ENCODE peak calls at places on chromosome 21, in six cellular contexts. C, P, E, I, N and D are unnamed samples.

GRCh38 chr21:41164981-41165650 is 2.8 kb upstream of the BACE2 start:
- DNase-seq in E (no peak), P (peak), N (peak), C (no peak), I (no peak), D (peak)

GRCh38 chr21:30146558-30147282 is 19.9 kb downstream of the CLDN17 start:
- DNase-seq in E (no peak), N (peak), P (peak), C (no peak), I (no peak), D (no peak)

GRCh38 chr21:29315155-29315749 is 16.5 kb downstream of the BACH1 start:
- DNase-seq in C (no peak), I (no peak), N (no peak), P (no peak), E (no peak), D (no peak)

GRCh38 chr21:41361786-41362604 is at the start of gene MX2:
- DNase-seq in I (peak), P (peak), C (peak), E (peak), N (no peak), D (peak)

GRCh38 chr21:24025101-24025500 is 1582.2 kb downstream of the MRPL39 start:
- DNase-seq in E (no peak), C (no peak), I (no peak), P (no peak), N (no peak), D (no peak)

GRCh38 chr21:43812139-43812821 is 22.9 kb downstream of the RRP1 start:
- DNase-seq in N (no peak), P (no peak), E (no peak), I (no peak), C (no peak), D (no peak)

GRCh38 chr21:32320726-32321125 is 22.1 kb downstream of the MRAP start:
- DNase-seq in N (no peak), C (no peak), E (no peak), P (no peak), I (no peak), D (no peak)

GRCh38 chr21:20998456-20998789 is 214 bp downstream of the NCAM2 start:
- DNase-seq in C (no peak), P (no peak), E (peak), I (no peak), N (peak), D (no peak)

GRCh38 chr21:32572574-32573420 is 12.5 kb downstream of the TCP10L start:
- DNase-seq in C (no peak), N (no peak), I (no peak), P (peak), E (no peak), D (no peak)

GRCh38 chr21:46207006-46207919 is 21.3 kb downstream of the LSS start:
- DNase-seq in P (peak), C (no peak), I (no peak), E (no peak), N (no peak), D (no peak)

GRCh38 chr21:46452719-46453118 is 6.0 kb upstream of the DIP2A start:
- DNase-seq in N (no peak), I (no peak), P (no peak), E (no peak), C (no peak), D (no peak)

GRCh38 chr21:42151148-42152074 is 67.5 kb upstream of the ABCG1 start:
- DNase-seq in P (peak), I (no peak), E (no peak), C (no peak), N (no peak), D (no peak)

GRCh38 chr21:45328198-45329087 is 40.7 kb upstream of the POFUT2 start:
- DNase-seq in N (no peak), E (no peak), P (no peak), I (no peak), C (peak), D (no peak)

GRCh38 chr21:46172863-46173528 is 11.3 kb downstream of the SPATC1L start:
- DNase-seq in I (peak), E (no peak), C (no peak), N (no peak), P (no peak), D (no peak)

GRCh38 chr21:36854391-36854790 is 112.1 kb downstream of the HLCS start:
- DNase-seq in N (no peak), C (no peak), E (peak), P (no peak), I (peak), D (no peak)

GRCh38 chr21:15966216-15966615 is 236.4 kb downstream of the USP25 start:
- DNase-seq in E (no peak), N (no peak), P (no peak), I (no peak), C (no peak), D (no peak)

GRCh38 chr21:38567577-38568360 is 69.5 kb upstream of the ERG start:
- DNase-seq in N (no peak), E (peak), P (no peak), C (no peak), I (no peak), D (no peak)